ENCODE peak calls at places on chromosomes 13 and 19, in five cellular contexts. E is A549, J is dorsolateral prefrontal cortex, M is brain microvascular endothelial cell, F is NT2/D1. G is an unnamed sample.

GRCh38 chr19:45883586-45883880 is 2.4 kb downstream of the IRF2BP1 start:
- DNase-seq in E (no peak), J (no peak), M (no peak), F (no peak), G (no peak)

GRCh38 chr19:2089001-2089711 is 7.0 kb downstream of the MOB3A start:
- DNase-seq in E (no peak), J (no peak), M (peak), F (no peak), G (peak)

GRCh38 chr13:110853235-110853721 is 61.6 kb downstream of the ANKRD10 start:
- DNase-seq in E (no peak), J (no peak), M (peak), F (no peak), G (no peak)

GRCh38 chr13:86051134-86052103 is 252.2 kb upstream of the SLITRK6 start:
- DNase-seq in E (no peak), J (no peak), M (no peak), F (no peak), G (no peak)

GRCh38 chr19:58351996-58352755 is 1.1 kb downstream of the A1BG start:
- DNase-seq in E (no peak), J (no peak), M (no peak), F (no peak), G (no peak)

GRCh38 chr13:109330941-109331340 is 455.4 kb downstream of the IRS2 start:
- DNase-seq in E (no peak), J (no peak), M (peak), F (no peak), G (peak)

GRCh38 chr19:39546599-39546998 is 6.6 kb upstream of the EID2 start:
- DNase-seq in E (no peak), J (no peak), M (no peak), F (no peak), G (no peak)

GRCh38 chr19:16417660-16418596 is 53.8 kb downstream of the EPS15L1 start:
- DNase-seq in E (peak), J (peak), M (peak), F (peak), G (no peak)

GRCh38 chr13:29170451-29171082 is 350.4 kb downstream of the MTUS2 start:
- DNase-seq in E (no peak), J (no peak), M (no peak), F (no peak), G (no peak)

GRCh38 chr19:14149509-14149994 is 13.2 kb upstream of the ASF1B start:
- DNase-seq in E (no peak), J (peak), M (no peak), F (no peak), G (no peak)

GRCh38 chr13:73715910-73716257 is 418.3 kb downstream of the KLF12 start:
- DNase-seq in E (no peak), J (no peak), M (no peak), F (no peak), G (no peak)

GRCh38 chr13:41675306-41675705 is 218.0 kb downstream of the RGCC start:
- DNase-seq in E (no peak), J (no peak), M (no peak), F (no peak), G (no peak)

GRCh38 chr13:40031031-40031430 is 375.6 kb downstream of the COG6 start:
- DNase-seq in E (no peak), J (no peak), M (peak), F (no peak), G (peak)

GRCh38 chr13:27012482-27013197 is 159.0 kb downstream of the USP12 start:
- DNase-seq in E (no peak), J (no peak), M (no peak), F (no peak), G (peak)

GRCh38 chr13:40255551-40255950 is 410.9 kb downstream of the FOXO1 start:
- DNase-seq in E (no peak), J (no peak), M (no peak), F (no peak), G (no peak)

GRCh38 chr19:13060964-13061927 is 41.4 kb downstream of the LYL1 start:
- DNase-seq in E (peak), J (peak), M (peak), F (peak), G (no peak)

GRCh38 chr13:90413548-90413947 is 933.9 kb upstream of the MIR17HG start:
- DNase-seq in E (no peak), J (no peak), M (no peak), F (no peak), G (no peak)

GRCh38 chr19:750640-751423 is at the start of gene MISP:
- DNase-seq in E (peak), J (no peak), M (no peak), F (no peak), G (no peak)

GRCh38 chr13:76887070-76887563 is 912 bp upstream of the KCTD12 start:
- DNase-seq in E (no peak), J (no peak), M (no peak), F (no peak), G (no peak)

DNA sequence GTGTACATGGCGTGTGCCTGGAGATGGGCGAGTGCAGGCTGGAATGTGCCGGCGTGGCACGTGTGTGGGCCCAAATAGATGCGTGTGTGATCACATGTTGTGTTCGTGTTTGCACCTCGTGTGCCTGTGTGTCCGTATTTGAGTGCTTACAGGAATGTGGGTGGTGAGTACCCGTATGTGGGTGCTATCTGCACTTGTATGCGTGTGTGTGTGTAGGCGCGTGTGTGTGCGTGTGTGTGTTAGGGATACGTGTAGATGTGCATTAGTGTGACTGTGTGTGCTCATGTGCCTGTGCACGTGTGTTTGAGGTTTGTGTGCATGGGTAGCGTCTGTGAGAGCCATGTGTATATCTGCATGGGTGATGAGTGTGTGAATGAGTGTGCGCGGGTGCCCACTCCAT is 3.5 kb downstream of the ZNF536 start:
- DNase-seq in E (no peak), J (no peak), M (no peak), F (no peak), G (no peak)
- H3K4me3 ChIP-seq in E (no peak), J (peak), M (no peak), F (no peak), G (no peak)

DNA sequence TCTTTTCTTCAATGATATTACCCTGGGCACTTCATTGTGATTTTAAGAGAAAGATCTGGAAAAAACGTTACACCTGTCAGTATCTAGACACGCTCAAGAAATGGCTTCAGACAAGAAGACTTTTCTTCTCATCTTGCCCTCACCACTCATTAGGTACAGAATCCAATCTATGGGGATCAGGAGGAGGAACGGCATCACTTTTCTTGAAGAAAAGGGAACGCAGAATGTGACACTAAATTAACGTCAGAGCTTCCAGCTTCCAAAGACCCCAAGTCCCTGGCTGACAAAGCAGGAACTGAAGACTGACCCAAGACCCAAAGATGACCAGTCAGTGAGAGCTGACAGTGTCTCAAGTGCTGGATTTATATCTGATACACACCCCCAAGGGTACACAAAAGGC is 48.2 kb downstream of the BRD4 start:
- DNase-seq in E (no peak), J (no peak), M (no peak), F (no peak), G (no peak)
- H3K4me3 ChIP-seq in E (no peak), J (no peak), M (no peak), F (no peak), G (no peak)

GRCh38 chr19:30492581-30492980 is 120.4 kb downstream of the ZNF536 start:
- DNase-seq in E (no peak), J (no peak), M (no peak), F (no peak), G (peak)
- H3K4me3 ChIP-seq in E (no peak), J (no peak), M (no peak), F (no peak), G (no peak)

GRCh38 chr13:59674616-59675015 is 489.1 kb downstream of the DIAPH3 start:
- DNase-seq in E (no peak), J (no peak), M (no peak), F (no peak), G (no peak)

GRCh38 chr13:59672445-59672844 is 491.3 kb downstream of the DIAPH3 start:
- DNase-seq in E (no peak), J (no peak), M (no peak), F (no peak), G (no peak)

GRCh38 chr13:59671853-59672252 is 491.9 kb downstream of the DIAPH3 start:
- DNase-seq in E (no peak), J (no peak), M (no peak), F (no peak), G (no peak)

GRCh38 chr13:59677430-59677829 is 486.3 kb downstream of the DIAPH3 start:
- DNase-seq in E (no peak), J (no peak), M (no peak), F (no peak), G (no peak)

GRCh38 chr13:59673301-59673700 is 490.4 kb downstream of the DIAPH3 start:
- DNase-seq in E (no peak), J (no peak), M (no peak), F (no peak), G (peak)
- H3K4me3 ChIP-seq in E (no peak), J (no peak), M (no peak), F (no peak), G (no peak)

GRCh38 chr13:97369269-97369893 is 64.6 kb upstream of the RAP2A start:
- DNase-seq in E (no peak), J (no peak), M (no peak), F (no peak), G (no peak)
- H3K4me3 ChIP-seq in E (peak), J (peak), M (peak), F (no peak), G (no peak)

GRCh38 chr13:50339291-50339690 is 324.0 kb downstream of the KCNRG start:
- DNase-seq in E (no peak), J (no peak), M (no peak), F (no peak), G (no peak)
- H3K4me3 ChIP-seq in E (no peak), J (no peak), M (no peak), F (no peak), G (no peak)

GRCh38 chr19:18895828-18896341 is at the start of gene CERS1:
- DNase-seq in E (peak), J (peak), M (no peak), F (no peak), G (no peak)

GRCh38 chr19:18895038-18895827 is 725 bp downstream of the CERS1 start:
- DNase-seq in E (peak), J (peak), M (no peak), F (peak), G (no peak)

GRCh38 chr19:18893573-18894253 is 2.2 kb downstream of the CERS1 start:
- DNase-seq in E (no peak), J (no peak), M (no peak), F (no peak), G (no peak)

GRCh38 chr19:18896421-18896841 is 473 bp upstream of the CERS1 start:
- DNase-seq in E (peak), J (peak), M (no peak), F (no peak), G (no peak)

GRCh38 chr19:18894254-18895037 is 1.5 kb downstream of the CERS1 start:
- DNase-seq in E (peak), J (peak), M (no peak), F (no peak), G (peak)
- H3K4me3 ChIP-seq in E (peak), J (peak), M (no peak), F (peak), G (peak)

DNA sequence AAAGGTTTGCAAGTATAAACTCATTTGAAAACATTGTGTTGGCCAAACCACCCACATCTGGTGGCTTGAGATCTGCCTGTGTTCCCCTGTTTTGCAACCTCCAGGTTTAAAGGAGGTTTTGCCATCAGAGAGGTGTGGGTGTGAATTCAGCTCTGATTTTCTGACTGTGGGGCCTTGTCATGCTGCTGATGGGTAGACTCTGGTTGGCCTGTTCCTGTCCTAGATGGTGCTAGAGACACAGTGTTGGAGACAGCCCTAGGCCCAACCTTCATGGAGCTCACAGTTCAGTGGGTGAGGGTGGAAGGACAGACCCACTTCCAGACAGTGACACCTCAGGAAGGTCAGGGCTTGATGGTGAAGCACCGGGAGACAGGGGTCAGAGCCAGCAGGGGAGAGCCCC is 7.5 kb downstream of the RAB4B start:
- DNase-seq in E (no peak), J (no peak), M (no peak), F (no peak), G (no peak)
- H3K4me3 ChIP-seq in E (no peak), J (no peak), M (no peak), F (no peak), G (no peak)

DNA sequence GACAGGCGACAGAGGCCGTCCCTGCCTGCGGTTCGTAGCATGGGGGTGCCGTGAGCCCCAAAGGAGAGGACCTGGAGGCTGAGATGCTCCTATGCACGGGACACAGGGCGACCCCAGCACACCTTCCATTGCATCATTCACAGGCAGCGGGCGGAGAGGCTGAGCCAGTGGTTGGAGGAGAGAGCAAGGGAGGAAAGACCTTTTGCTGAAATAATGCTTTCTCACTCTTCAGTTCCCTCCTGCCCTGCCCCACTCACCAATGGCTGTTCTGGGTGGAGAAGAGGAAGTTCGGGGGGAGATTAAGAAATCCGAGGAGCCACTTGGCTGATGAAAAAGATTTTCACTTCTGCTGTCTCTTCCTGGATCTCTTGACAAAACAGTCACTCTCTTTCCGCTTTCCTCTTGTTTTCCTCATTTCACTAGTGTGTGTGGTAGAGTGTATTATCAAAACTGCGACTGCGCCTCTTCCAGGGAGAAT is at the start of gene NLRP12:
- DNase-seq in E (no peak), J (no peak), M (no peak), F (no peak), G (no peak)
- H3K4me3 ChIP-seq in E (no peak), J (no peak), M (no peak), F (no peak), G (no peak)

G was measured in skeletal muscle cell.